ENCODE peak calls at places on chromosomes 3 and 15, in five cellular contexts. U, M, Y, J and Z are unnamed samples.

GRCh38 chr15:57866149-57866736 is 159.7 kb downstream of the POLR2M start:
- DNase-seq in Y (peak; percentile 48), J (no peak), M (no peak), U (peak; percentile 71), Z (peak; percentile 36)

GRCh38 chr15:101043011-101043410 is 123.9 kb downstream of the LRRK1 start:
- DNase-seq in Y (no peak), U (no peak), M (no peak), J (no peak), Z (no peak)

GRCh38 chr15:89613031-89613430 is 37.8 kb downstream of the TICRR start:
- DNase-seq in J (no peak), U (no peak), M (no peak), Y (no peak), Z (no peak)

GRCh38 chr3:139204756-139205155 is 139.1 kb upstream of the MRPS22 start:
- DNase-seq in Y (no peak), J (no peak), U (no peak), M (no peak), Z (no peak)

GRCh38 chr3:30112904-30113484 is 493.4 kb upstream of the TGFBR2 start:
- DNase-seq in U (peak; percentile 57), J (no peak), Y (no peak), M (no peak), Z (peak; percentile 58)

GRCh38 chr15:40843885-40844542 is at the start of gene SPINT1:
- DNase-seq in J (no peak), Y (peak; percentile 86), M (no peak), U (peak; percentile 89), Z (peak; percentile 23)

GRCh38 chr3:69541823-69542264 is 156.0 kb upstream of the FRMD4B start:
- DNase-seq in J (no peak), U (peak; percentile 10), Y (no peak), M (no peak), Z (peak; percentile 1)

GRCh38 chr3:151356791-151357460 is 27.6 kb upstream of the P2RY13 start:
- DNase-seq in M (no peak), U (no peak), J (no peak), Y (no peak), Z (no peak)

GRCh38 chr15:96123630-96124187 is 206.8 kb upstream of the NR2F2 start:
- DNase-seq in Y (no peak), M (no peak), J (no peak), U (peak; percentile 23), Z (no peak)

GRCh38 chr3:62500556-62501294 is 127.4 kb upstream of the FEZF2 start:
- DNase-seq in U (no peak), M (no peak), J (no peak), Y (no peak), Z (no peak)

GRCh38 chr3:100893590-100893989 is 99.6 kb downstream of the ABI3BP start:
- DNase-seq in M (no peak), J (no peak), Y (no peak), U (peak; percentile 22), Z (no peak)

GRCh38 chr3:144039661-144040060 is 68.0 kb downstream of the DIPK2A start:
- DNase-seq in M (no peak), Y (no peak), U (no peak), J (no peak), Z (no peak)

GRCh38 chr15:62450061-62450460 is 285.0 kb upstream of the C2CD4B start:
- DNase-seq in U (no peak), Y (no peak), J (no peak), M (no peak), Z (no peak)

GRCh38 chr3:39784922-39785321 is 24.5 kb upstream of the MYRIP start:
- DNase-seq in U (no peak), Y (no peak), J (no peak), M (no peak), Z (no peak)

GRCh38 chr3:47016934-47017435 is 37.5 kb downstream of the NBEAL2 start:
- DNase-seq in Y (peak; percentile 85), U (no peak), J (no peak), M (no peak), Z (no peak)

GRCh38 chr3:61901986-61902385 is 340.6 kb downstream of the PTPRG start:
- DNase-seq in M (no peak), U (no peak), Y (no peak), J (no peak), Z (no peak)

GRCh38 chr3:47261301-47261700 is 21.3 kb downstream of the KIF9 start:
- DNase-seq in U (no peak), Y (no peak), J (no peak), M (no peak), Z (no peak)

GRCh38 chr15:100298257-100298656 is 43.5 kb downstream of the ADAMTS17 start:
- DNase-seq in M (no peak), Y (no peak), U (no peak), J (no peak), Z (no peak)

GRCh38 chr15:77762747-77763146 is 130.0 kb upstream of the LINGO1 start:
- DNase-seq in Y (no peak), M (no peak), J (no peak), U (no peak), Z (no peak)
- H3K27me3 ChIP-seq in Y (no peaks in the 10 kb centered on the region), M (no peaks in the 10 kb centered on the region), J (no peaks in the 10 kb centered on the region), U (peaks cover 6% of the 10 kb centered on the region), Z (no peaks in the 10 kb centered on the region)

GRCh38 chr3:51968883-51969674 is 1.8 kb upstream of the PCBP4 start:
- DNase-seq in U (no peak), M (no peak), J (no peak), Y (no peak), Z (no peak)
- H3K4me1 ChIP-seq in U (peaks cover 38% of the 10 kb centered on the region), M (peaks cover 18% of the 10 kb centered on the region), J (peaks cover 19% of the 10 kb centered on the region), Y (peaks cover 4% of the 10 kb centered on the region), Z (peaks cover 8% of the 10 kb centered on the region)

GRCh38 chr3:7618606-7619005 is 757.7 kb downstream of the GRM7 start:
- DNase-seq in U (no peak), J (no peak), M (no peak), Y (no peak), Z (no peak)
- H3K27ac ChIP-seq in U (no peak overlapping the region), J (no peak overlapping the region), M (no peak overlapping the region), Y (no peak overlapping the region), Z (no peak overlapping the region)

DNA sequence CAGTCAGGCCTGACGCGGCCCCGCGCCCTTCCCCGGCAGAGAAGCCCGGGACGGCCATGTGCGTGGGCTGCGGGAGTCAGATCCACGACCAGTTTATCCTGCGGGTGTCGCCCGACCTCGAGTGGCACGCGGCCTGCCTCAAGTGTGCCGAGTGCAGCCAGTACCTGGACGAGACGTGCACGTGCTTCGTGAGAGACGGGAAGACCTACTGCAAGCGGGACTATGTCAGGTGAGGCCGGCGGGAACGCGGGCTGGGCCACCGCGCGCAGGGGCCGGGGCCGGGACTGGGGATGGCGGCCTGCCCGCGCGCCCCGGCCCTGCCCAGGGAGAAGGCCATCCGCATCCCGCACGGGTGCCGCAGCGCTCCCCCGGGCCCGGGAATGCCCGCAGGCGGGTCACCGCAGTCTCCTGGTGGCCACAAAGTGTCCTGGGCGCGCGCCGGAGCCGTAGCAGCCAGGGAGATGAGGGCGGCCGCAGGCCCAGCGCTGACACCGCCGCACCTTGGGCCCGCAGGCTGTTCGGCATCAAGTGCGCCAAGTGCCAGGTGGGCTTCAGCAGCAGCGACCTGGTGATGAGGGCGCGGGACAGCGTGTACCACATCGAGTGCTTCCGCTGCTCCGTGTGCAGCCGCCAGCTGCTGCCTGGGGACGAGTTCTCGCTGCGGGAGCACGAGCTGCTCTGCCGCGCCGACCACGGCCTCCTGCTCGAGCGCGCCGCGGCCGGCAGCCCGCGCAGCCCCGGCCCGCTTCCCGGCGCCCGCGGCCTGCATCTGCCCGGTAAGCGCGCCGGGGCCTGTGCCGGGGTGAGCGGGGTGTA is 1.4 kb downstream of the ISL2 start:
- DNase-seq in J (no peak), U (no peak), M (no peak), Y (peak; percentile 58), Z (peak; percentile 34)
- H3K27me3 ChIP-seq in J (peaks cover 67% of the 10 kb centered on the region), U (peaks cover 96% of the 10 kb centered on the region), M (peaks cover 88% of the 10 kb centered on the region), Y (no peaks in the 10 kb centered on the region), Z (peaks cover 47% of the 10 kb centered on the region)